ENCODE peak calls at places on chromosome 17, in five cellular contexts. B is cardiac muscle cell, X is neural progenitor cell, L is aorta, I is adrenal gland. N is an unnamed sample.

GRCh38 chr17:2063306-2064146 is 8.6 kb downstream of the HIC1 start:
- DNase-seq in B (no peak), X (no peak), L (peak; percentile 64), I (no peak), N (peak; percentile 78)

GRCh38 chr17:14143678-14144077 is 74.4 kb downstream of the COX10 start:
- DNase-seq in B (peak; percentile 20), X (no peak), L (no peak), I (no peak), N (no peak)

GRCh38 chr17:79789943-79790804 is 6.7 kb downstream of the CBX8 start:
- DNase-seq in B (peak; percentile 71), X (peak; percentile 84), L (peak; percentile 87), I (peak; percentile 45), N (peak; percentile 50)

GRCh38 chr17:38415250-38416194 is 12.7 kb upstream of the ARHGAP23 start:
- DNase-seq in B (no peak), X (peak; percentile 61), L (no peak), I (no peak), N (no peak)

GRCh38 chr17:66841328-66841727 is 6.4 kb downstream of the CACNG5 start:
- DNase-seq in B (no peak), X (no peak), L (no peak), I (no peak), N (no peak)

GRCh38 chr17:72640415-72641165 is 451.9 kb downstream of the SLC39A11 start:
- DNase-seq in B (no peak), X (no peak), L (no peak), I (no peak), N (no peak)

GRCh38 chr17:2421315-2422147 is 20.7 kb upstream of the MNT start:
- DNase-seq in B (no peak), X (peak; percentile 35), L (no peak), I (peak; percentile 62), N (no peak)

GRCh38 chr17:14464741-14465140 is 163.9 kb downstream of the HS3ST3B1 start:
- DNase-seq in B (no peak), X (no peak), L (no peak), I (no peak), N (no peak)

GRCh38 chr17:39678340-39679116 is 9.3 kb downstream of the PGAP3 start:
- DNase-seq in B (no peak), X (no peak), L (no peak), I (no peak), N (no peak)

GRCh38 chr17:14506364-14506763 is 205.5 kb downstream of the HS3ST3B1 start:
- DNase-seq in B (no peak), X (no peak), L (no peak), I (no peak), N (no peak)

GRCh38 chr17:76688165-76688622 is 22.6 kb downstream of the MXRA7 start:
- DNase-seq in B (no peak), X (no peak), L (no peak), I (peak; percentile 83), N (peak; percentile 86)

GRCh38 chr17:76685846-76686245 is 24.9 kb downstream of the MXRA7 start:
- DNase-seq in B (no peak), X (no peak), L (no peak), I (no peak), N (peak; percentile 77)

GRCh38 chr17:76686538-76687277 is 24.1 kb downstream of the MXRA7 start:
- DNase-seq in B (no peak), X (no peak), L (no peak), I (no peak), N (no peak)

GRCh38 chr17:76685366-76685765 is 25.4 kb downstream of the MXRA7 start:
- DNase-seq in B (no peak), X (no peak), L (no peak), I (no peak), N (no peak)

GRCh38 chr17:76687278-76688164 is 23.2 kb downstream of the MXRA7 start:
- DNase-seq in B (no peak), X (no peak), L (peak; percentile 84), I (peak; percentile 55), N (peak; percentile 95)
- H3K4me1 ChIP-seq in B (peaks cover 23% of the 10 kb centered on the region), X (peaks cover 26% of the 10 kb centered on the region), L (no peaks in the 10 kb centered on the region), I (peaks cover 21% of the 10 kb centered on the region), N (peaks cover 50% of the 10 kb centered on the region)

DNA sequence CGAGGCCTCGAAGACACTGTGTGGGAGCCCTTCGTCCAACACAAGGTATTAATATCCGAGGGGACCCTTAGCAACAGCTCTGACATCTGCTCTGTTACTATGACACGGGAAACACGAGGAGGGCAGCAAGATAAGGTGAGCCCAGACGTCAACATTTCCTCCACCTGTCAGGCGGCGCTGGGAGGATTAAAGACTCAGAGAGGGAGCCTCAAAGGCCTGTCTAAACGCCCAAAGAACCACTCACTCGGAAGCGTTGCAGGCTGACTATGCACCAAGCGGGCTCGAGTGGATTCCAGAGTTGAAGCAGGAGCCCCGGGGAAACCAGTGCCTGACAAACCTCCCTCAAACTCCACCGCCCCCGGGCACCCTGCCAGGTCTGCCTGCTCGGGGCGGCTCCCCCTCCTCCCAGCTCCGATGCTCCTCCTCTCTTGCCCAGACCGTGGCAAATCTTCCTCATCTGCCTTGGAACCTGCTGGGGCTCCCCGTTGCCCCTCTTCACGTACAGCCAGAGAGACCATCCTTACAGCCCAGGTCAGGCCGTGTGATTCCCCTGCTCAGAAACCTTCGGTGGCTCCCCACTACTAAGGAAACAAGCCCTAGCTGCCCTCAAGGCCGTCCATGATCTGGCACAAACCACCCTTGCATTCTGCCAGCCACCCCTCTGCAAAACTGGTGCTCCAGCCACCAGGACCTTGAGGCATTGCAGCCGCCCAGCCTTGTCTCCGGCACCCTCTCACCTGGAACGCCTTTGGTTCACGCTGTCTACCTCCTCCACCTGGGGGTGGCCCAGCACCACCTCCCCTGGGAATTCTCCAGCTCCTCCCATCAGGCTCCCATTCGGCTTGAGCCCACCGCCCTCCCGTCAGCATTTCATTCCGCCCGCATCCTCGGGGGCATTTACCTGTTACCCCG is 16.2 kb downstream of the RPH3AL start:
- DNase-seq in B (peak; percentile 78), X (peak; percentile 56), L (peak; percentile 86), I (peak; percentile 87), N (peak; percentile 90)
- H3K27ac ChIP-seq in B (peak overlapping the region; percentile 69), X (no peak overlapping the region), L (no peak overlapping the region), I (no peak overlapping the region), N (peak overlapping the region; percentile 57)

DNA sequence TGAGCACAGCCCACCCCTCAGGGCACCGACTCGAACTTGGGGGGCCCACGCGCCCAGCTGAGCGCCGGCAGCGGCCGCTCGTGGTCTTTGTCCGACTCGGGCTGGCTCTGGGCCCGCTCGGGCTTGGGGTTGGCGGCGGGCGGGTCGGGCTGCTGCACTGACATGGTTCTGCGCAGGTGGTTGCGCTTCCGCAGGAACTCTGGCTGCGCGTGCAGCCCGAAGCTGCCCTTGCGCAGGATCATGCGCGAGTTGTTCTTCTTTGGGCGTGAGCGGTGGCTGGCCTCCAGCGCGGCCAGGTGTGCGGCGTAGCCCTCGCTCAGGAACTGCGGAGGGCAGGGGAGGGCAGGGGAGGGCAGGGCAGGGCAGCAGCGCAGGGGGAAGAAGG is 11.1 kb downstream of the PIMREG start:
- DNase-seq in B (peak; percentile 46), X (peak; percentile 78), L (peak; percentile 79), I (no peak), N (peak; percentile 71)
- H3K4me3 ChIP-seq in B (no peak overlapping the region), X (peak overlapping the region; percentile 42), L (no peak overlapping the region), I (no peak overlapping the region), N (peak overlapping the region; percentile 4)

GRCh38 chr17:48545539-48545938 is 630 bp upstream of the HOXB2 start:
- DNase-seq in B (no peak), X (peak; percentile 1), L (no peak), I (no peak), N (no peak)
- H3K4me1 ChIP-seq in B (peaks cover 53% of the 10 kb centered on the region), X (no peaks in the 10 kb centered on the region), L (peaks cover 4% of the 10 kb centered on the region), I (peaks cover 20% of the 10 kb centered on the region), N (peaks cover 3% of the 10 kb centered on the region)

GRCh38 chr17:64081802-64082799 is 47.8 kb downstream of the ERN1 start:
- DNase-seq in B (no peak), X (no peak), L (no peak), I (no peak), N (no peak)
- H3K27ac ChIP-seq in B (no peak overlapping the region), X (no peak overlapping the region), L (no peak overlapping the region), I (no peak overlapping the region), N (no peak overlapping the region)

N was measured in right cardiac atrium.